ENCODE peak calls at places on chromosome 1, in seven cellular contexts. K is transverse colon, U is uterus, B is A549, J is tibial nerve, D is breast epithelium, E is IMR-90. Q is an unnamed sample.

GRCh38 chr1:212950243-212951057 is at the start of gene VASH2:
- DNase-seq in K (peak; percentile 75), U (peak; percentile 79), B (peak; percentile 86), J (peak; percentile 56), D (peak; percentile 80), E (peak; percentile 74), Q (peak; percentile 93)

GRCh38 chr1:47709302-47710074 is 271.6 kb downstream of the FOXD2 start:
- DNase-seq in K (peak; percentile 50), U (no peak), B (peak; percentile 74), J (no peak), D (no peak), E (no peak), Q (no peak)

GRCh38 chr1:243233908-243234307 is 21.2 kb downstream of the CEP170 start:
- DNase-seq in K (no peak), U (no peak), B (no peak), J (no peak), D (no peak), E (peak; percentile 94), Q (no peak)

GRCh38 chr1:32056598-32056997 is 16.1 kb upstream of the TMEM39B start:
- DNase-seq in K (no peak), U (no peak), B (no peak), J (no peak), D (no peak), E (no peak), Q (no peak)

GRCh38 chr1:179151908-179152682 is 70.2 kb downstream of the TOR3A start:
- DNase-seq in K (no peak), U (no peak), B (no peak), J (no peak), D (no peak), E (no peak), Q (no peak)

GRCh38 chr1:156652131-156652991 is 10.4 kb downstream of the BCAN start:
- DNase-seq in K (no peak), U (no peak), B (no peak), J (no peak), D (no peak), E (peak; percentile 43), Q (no peak)

GRCh38 chr1:221669441-221669840 is 72.4 kb downstream of the DUSP10 start:
- DNase-seq in K (no peak), U (no peak), B (no peak), J (no peak), D (no peak), E (peak; percentile 37), Q (no peak)

GRCh38 chr1:91404151-91405012 is at the start of gene HFM1:
- DNase-seq in K (peak; percentile 61), U (peak; percentile 83), B (peak; percentile 43), J (peak; percentile 28), D (peak; percentile 58), E (peak; percentile 69), Q (peak; percentile 79)

GRCh38 chr1:230807029-230807428 is 59.8 kb downstream of the CAPN9 start:
- DNase-seq in K (no peak), U (no peak), B (no peak), J (peak; percentile 35), D (no peak), E (no peak), Q (no peak)

GRCh38 chr1:218371927-218372672 is 27.0 kb downstream of the TGFB2 start:
- DNase-seq in K (no peak), U (no peak), B (no peak), J (no peak), D (no peak), E (peak; percentile 59), Q (no peak)

GRCh38 chr1:237748192-237748591 is 142.5 kb downstream of the ZP4 start:
- DNase-seq in K (no peak), U (no peak), B (no peak), J (no peak), D (no peak), E (no peak), Q (no peak)

GRCh38 chr1:30844631-30845030 is 63.9 kb downstream of the SDC3 start:
- DNase-seq in K (no peak), U (no peak), B (no peak), J (no peak), D (no peak), E (no peak), Q (no peak)

GRCh38 chr1:86636898-86637297 is 67.5 kb upstream of the SH3GLB1 start:
- DNase-seq in K (no peak), U (no peak), B (no peak), J (no peak), D (no peak), E (no peak), Q (no peak)

GRCh38 chr1:67668660-67669059 is 16.3 kb upstream of the GADD45A start:
- DNase-seq in K (peak; percentile 85), U (no peak), B (no peak), J (no peak), D (no peak), E (peak; percentile 16), Q (no peak)

GRCh38 chr1:52139817-52140540 is 1.9 kb upstream of the ZFYVE9 start:
- DNase-seq in K (no peak), U (no peak), B (no peak), J (no peak), D (no peak), E (peak; percentile 88), Q (no peak)

GRCh38 chr1:37455516-37455915 is 18.9 kb upstream of the ZC3H12A start:
- DNase-seq in K (no peak), U (no peak), B (no peak), J (no peak), D (no peak), E (no peak), Q (no peak)

GRCh38 chr1:109733235-109733634 is 7.6 kb downstream of the GSTM3 start:
- DNase-seq in K (no peak), U (no peak), B (no peak), J (no peak), D (no peak), E (no peak), Q (no peak)

GRCh38 chr1:7299329-7299799 is 471.7 kb upstream of the VAMP3 start:
- DNase-seq in K (peak; percentile 54), U (peak; percentile 72), B (peak; percentile 65), J (peak; percentile 25), D (no peak), E (peak; percentile 100), Q (peak; percentile 49)

GRCh38 chr1:8004803-8005573 is 21.1 kb downstream of the ERRFI1 start:
- DNase-seq in K (peak; percentile 75), U (peak; percentile 92), B (peak; percentile 66), J (peak; percentile 90), D (peak; percentile 90), E (peak; percentile 98), Q (peak; percentile 97)

GRCh38 chr1:39081266-39082139 is 55.4 kb downstream of the NDUFS5 start:
- DNase-seq in K (peak; percentile 27), U (peak; percentile 37), B (no peak), J (no peak), D (no peak), E (no peak), Q (no peak)

GRCh38 chr1:4617506-4617905 is 36.9 kb upstream of the AJAP1 start:
- DNase-seq in K (no peak), U (no peak), B (no peak), J (no peak), D (no peak), E (no peak), Q (no peak)

GRCh38 chr1:54474500-54475235 is 68.5 kb upstream of the SSBP3 start:
- DNase-seq in K (peak; percentile 47), U (peak; percentile 53), B (no peak), J (no peak), D (no peak), E (no peak), Q (no peak)

DNA sequence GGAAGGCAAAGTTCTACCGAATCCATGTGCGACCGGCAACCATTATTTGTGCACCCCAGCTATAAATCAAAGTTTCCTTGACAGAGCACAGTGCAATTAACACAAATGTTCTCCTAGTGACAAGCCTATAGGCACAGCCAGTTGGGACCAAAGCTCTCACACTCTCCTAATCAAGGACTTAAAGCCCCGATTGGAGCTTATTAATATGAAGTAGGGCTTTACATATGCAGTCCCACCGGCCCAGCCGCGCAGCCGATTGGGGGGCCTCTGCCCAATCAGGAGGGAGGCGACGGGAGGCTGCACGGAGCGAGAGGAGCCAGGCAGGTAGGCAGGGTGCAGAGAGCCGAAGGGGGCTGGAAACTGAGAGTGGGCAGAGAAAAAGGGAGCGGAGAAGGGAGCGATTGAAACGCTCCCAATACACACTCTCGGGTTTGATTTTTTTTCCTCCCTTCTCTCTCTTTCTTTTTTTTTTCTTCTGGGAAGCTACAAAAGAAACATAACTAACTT is at the start of gene ESRRG:
- DNase-seq in K (peak; percentile 43), U (no peak), B (no peak), J (no peak), D (peak; percentile 57), E (peak; percentile 17), Q (no peak)
- H3K27ac ChIP-seq in K (no peak within 1 kb of the TSS), U (no peak within 1 kb of the TSS), B (no peak within 1 kb of the TSS), J (no peak within 1 kb of the TSS), D (no peak within 1 kb of the TSS), E (no peak within 1 kb of the TSS), Q (no peak within 1 kb of the TSS)

GRCh38 chr1:22709227-22709626 is 1.4 kb upstream of the EPHB2 start:
- DNase-seq in K (no peak), U (no peak), B (peak; percentile 44), J (no peak), D (no peak), E (no peak), Q (no peak)

GRCh38 chr1:22711591-22712501 is 1.2 kb downstream of the EPHB2 start:
- DNase-seq in K (peak; percentile 47), U (no peak), B (no peak), J (no peak), D (no peak), E (peak; percentile 39), Q (no peak)

GRCh38 chr1:22711071-22711470 is 432 bp downstream of the EPHB2 start:
- DNase-seq in K (no peak), U (no peak), B (no peak), J (no peak), D (no peak), E (no peak), Q (no peak)

GRCh38 chr1:22709891-22710687 is 550 bp upstream of the EPHB2 start:
- DNase-seq in K (peak; percentile 66), U (peak; percentile 74), B (peak; percentile 36), J (peak; percentile 38), D (no peak), E (peak; percentile 64), Q (peak; percentile 84)

GRCh38 chr1:22710688-22711024 is at the start of gene EPHB2:
- DNase-seq in K (peak; percentile 62), U (peak; percentile 49), B (peak; percentile 41), J (no peak), D (no peak), E (peak; percentile 39), Q (no peak)
- TF ChIP-seq POLR2A in K (no peak), U (no peak), B (peak; percentile 56), J (no peak), D (no peak), E (peak; percentile 94), Q (no peak)

GRCh38 chr1:118963456-118964430 is 24.4 kb downstream of the TBX15 start:
- DNase-seq in K (no peak), U (no peak), B (no peak), J (no peak), D (no peak), E (peak; percentile 30), Q (no peak)
- H3K27ac ChIP-seq in K (no peak overlapping the region), U (no peak overlapping the region), B (peak overlapping the region; percentile 79), J (no peak overlapping the region), D (peak overlapping the region; percentile 55), E (no peak overlapping the region), Q (no peak overlapping the region)

DNA sequence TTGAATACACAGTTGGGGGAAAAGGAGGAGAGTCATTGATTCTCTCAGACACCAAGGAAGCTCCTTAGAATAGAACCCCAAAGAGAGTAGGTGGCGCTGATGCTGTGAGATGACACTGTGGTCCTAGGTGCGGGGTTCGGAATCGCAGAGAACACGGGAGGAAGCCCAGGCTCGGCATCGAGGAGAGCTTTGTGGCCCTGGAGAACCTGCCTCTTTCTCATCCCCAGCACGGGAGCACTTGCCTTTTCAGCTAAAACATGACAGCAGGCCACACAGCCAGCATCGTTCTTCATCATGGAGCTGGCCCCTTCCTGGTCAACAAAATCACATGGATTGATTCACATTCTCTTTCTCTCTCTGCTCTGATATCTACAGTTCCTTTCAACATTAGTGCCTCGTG is 539.2 kb downstream of the KIF26B start:
- DNase-seq in K (no peak), U (no peak), B (no peak), J (no peak), D (no peak), E (no peak), Q (no peak)
- TF ChIP-seq POLR2A in K (no peak), U (no peak), B (no peak), J (no peak), D (no peak), E (no peak), Q (no peak)